ENCODE peak calls at places on chromosomes 16 and 17, in nine cellular contexts. F, O, A, T, X, S, C, I and G are unnamed samples.

GRCh38 chr16:82580293-82580900 is 46.4 kb upstream of the CDH13 start:
- DNase-seq in A (no peak), O (no peak), C (peak), I (no peak), F (peak), S (peak), X (no peak), T (no peak), G (no peak)

GRCh38 chr16:28504707-28505404 is 1.8 kb downstream of the IL27 start:
- DNase-seq in X (no peak), I (no peak), A (no peak), T (no peak), O (no peak), S (no peak), C (no peak), F (no peak), G (no peak)

GRCh38 chr16:57000271-57001025 is 11.1 kb downstream of the NLRC5 start:
- DNase-seq in C (peak), I (peak), A (no peak), T (no peak), S (no peak), O (peak), X (peak), F (no peak), G (no peak)

GRCh38 chr16:57167951-57168350 is 17.9 kb downstream of the PSME3IP1 start:
- DNase-seq in S (no peak), C (peak), I (peak), T (no peak), O (no peak), A (no peak), X (no peak), F (peak), G (no peak)

GRCh38 chr16:89324056-89325010 is 106.8 kb downstream of the ZNF778 start:
- DNase-seq in C (peak), X (no peak), S (no peak), I (peak), T (peak), F (no peak), A (no peak), O (no peak), G (no peak)

GRCh38 chr17:81057079-81057730 is 22.3 kb downstream of the BAIAP2 start:
- DNase-seq in X (no peak), A (no peak), F (peak), C (peak), O (no peak), T (peak), I (peak), S (no peak), G (no peak)

GRCh38 chr17:37327341-37328090 is 48.3 kb upstream of the C17orf78 start:
- DNase-seq in S (no peak), X (no peak), A (no peak), O (no peak), F (no peak), T (no peak), I (no peak), C (peak), G (no peak)

GRCh38 chr16:8996891-8997290 is 33.2 kb upstream of the USP7 start:
- DNase-seq in I (no peak), X (no peak), S (no peak), F (peak), A (no peak), C (peak), O (no peak), T (no peak), G (no peak)

GRCh38 chr17:47948706-47949196 is 7.4 kb downstream of the PNPO start:
- DNase-seq in T (peak), O (no peak), I (no peak), A (no peak), S (no peak), X (no peak), F (no peak), C (no peak), G (no peak)

GRCh38 chr17:17739388-17740066 is 58.3 kb downstream of the RAI1 start:
- DNase-seq in A (no peak), S (no peak), I (peak), O (no peak), C (peak), T (peak), F (peak), X (no peak), G (no peak)

GRCh38 chr16:10013364-10013763 is 168.9 kb downstream of the GRIN2A start:
- DNase-seq in X (no peak), A (no peak), I (no peak), S (no peak), C (no peak), F (no peak), T (no peak), O (no peak), G (no peak)

GRCh38 chr16:77558786-77559185 is 124.0 kb upstream of the ADAMTS18 start:
- DNase-seq in C (no peak), I (no peak), X (no peak), O (no peak), T (no peak), A (no peak), F (no peak), S (no peak), G (no peak)

GRCh38 chr16:68093816-68094613 is 8.8 kb downstream of the NFATC3 start:
- DNase-seq in X (no peak), O (no peak), I (no peak), A (no peak), F (no peak), S (no peak), C (peak), T (no peak), G (no peak)

GRCh38 chr17:83041305-83041704 is 38.1 kb upstream of the METRNL start:
- DNase-seq in T (no peak), O (no peak), A (no peak), S (no peak), C (no peak), I (no peak), X (no peak), F (peak), G (no peak)

GRCh38 chr16:56161658-56162057 is 29.6 kb upstream of the GNAO1 start:
- DNase-seq in A (no peak), T (no peak), I (no peak), O (no peak), S (no peak), X (no peak), F (no peak), C (no peak), G (no peak)

GRCh38 chr16:60991886-60992285 is 1044.4 kb downstream of the CDH8 start:
- DNase-seq in C (no peak), I (no peak), O (no peak), T (no peak), S (no peak), X (no peak), F (no peak), A (no peak), G (no peak)
- TF ChIP-seq CTCF in C (no peak), I (no peak), O (no peak), T (no peak), S (no peak), X (no peak), F (no peak), A (no peak), G (no peak)

GRCh38 chr17:66448008-66448644 is 145.7 kb downstream of the PRKCA start:
- DNase-seq in I (peak), S (no peak), T (no peak), A (no peak), X (no peak), O (no peak), F (no peak), C (no peak), G (no peak)

GRCh38 chr17:66450008-66450856 is 147.8 kb downstream of the PRKCA start:
- DNase-seq in T (no peak), X (no peak), A (no peak), C (no peak), O (no peak), F (no peak), I (peak), S (no peak), G (no peak)

GRCh38 chr17:66450857-66451158 is 148.4 kb downstream of the PRKCA start:
- DNase-seq in S (no peak), X (no peak), C (no peak), O (no peak), T (no peak), A (no peak), I (no peak), F (no peak), G (no peak)

GRCh38 chr17:66449418-66449977 is 147.1 kb downstream of the PRKCA start:
- DNase-seq in F (no peak), X (no peak), I (no peak), T (no peak), C (no peak), A (no peak), S (no peak), O (no peak), G (no peak)

GRCh38 chr17:66451188-66452149 is 149.1 kb downstream of the PRKCA start:
- DNase-seq in A (no peak), I (no peak), S (peak), T (no peak), C (no peak), O (no peak), F (peak), X (no peak), G (no peak)
- TF ChIP-seq CTCF in A (no peak), I (no peak), S (peak), T (no peak), C (peak), O (no peak), F (peak), X (no peak), G (peak)

GRCh38 chr16:70602831-70603230 is 43.5 kb upstream of the IL34 start:
- DNase-seq in X (no peak), A (no peak), I (no peak), S (no peak), T (no peak), F (no peak), O (peak), C (no peak), G (no peak)
- TF ChIP-seq CTCF in X (no peak), A (no peak), I (no peak), S (no peak), T (no peak), F (no peak), O (no peak), C (no peak), G (no peak)

GRCh38 chr17:50865060-50865867 is 890 bp downstream of the TOB1 start:
- DNase-seq in T (peak), S (peak), F (peak), O (peak), X (peak), A (no peak), C (peak), I (peak), G (peak)

GRCh38 chr17:50861822-50862528 is 4.2 kb downstream of the TOB1 start:
- DNase-seq in I (no peak), T (no peak), F (no peak), X (no peak), C (no peak), S (no peak), A (no peak), O (no peak), G (no peak)

GRCh38 chr17:50863931-50864330 is 2.2 kb downstream of the TOB1 start:
- DNase-seq in S (no peak), F (no peak), T (no peak), O (no peak), X (no peak), C (no peak), A (no peak), I (no peak), G (no peak)

GRCh38 chr17:50864747-50865059 is 1.5 kb downstream of the TOB1 start:
- DNase-seq in F (no peak), C (no peak), O (no peak), S (no peak), X (no peak), I (no peak), A (no peak), T (no peak), G (no peak)

DNA sequence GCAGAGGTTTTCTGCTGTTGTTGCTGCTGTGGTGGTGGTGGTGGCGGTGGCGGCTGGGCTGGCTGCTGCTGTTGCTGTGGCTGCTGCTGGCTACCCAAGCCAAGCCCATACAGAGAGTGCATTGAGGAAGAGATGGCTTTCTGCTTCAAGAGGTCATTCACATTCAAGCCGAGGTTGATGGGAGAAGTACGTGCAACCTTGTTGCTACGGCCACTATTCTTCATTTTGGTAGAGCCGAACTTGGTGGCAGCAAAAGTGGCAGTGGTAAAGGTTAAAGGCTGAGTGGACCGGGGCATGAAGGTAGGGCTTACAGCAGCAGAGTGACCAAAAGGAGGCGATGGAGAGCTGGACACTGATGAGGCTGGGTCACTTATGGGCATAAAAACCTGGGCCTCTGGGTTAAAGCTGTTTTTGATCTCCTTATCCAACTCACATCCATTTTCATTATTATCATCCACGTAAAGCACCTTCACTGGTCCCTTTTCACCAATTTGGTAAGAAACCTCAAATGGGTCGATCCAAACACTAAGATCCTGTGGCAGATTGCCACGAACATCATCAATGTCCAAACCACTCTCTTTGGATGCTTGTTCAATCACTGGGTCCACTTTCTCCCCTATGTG is 2.8 kb downstream of the TOB1 start:
- DNase-seq in A (no peak), T (peak), X (no peak), S (peak), F (peak), I (peak), C (peak), O (no peak), G (no peak)
- TF ChIP-seq CTCF in A (peak), T (peak), X (peak), S (peak), F (peak), I (peak), C (peak), O (peak), G (peak)

DNA sequence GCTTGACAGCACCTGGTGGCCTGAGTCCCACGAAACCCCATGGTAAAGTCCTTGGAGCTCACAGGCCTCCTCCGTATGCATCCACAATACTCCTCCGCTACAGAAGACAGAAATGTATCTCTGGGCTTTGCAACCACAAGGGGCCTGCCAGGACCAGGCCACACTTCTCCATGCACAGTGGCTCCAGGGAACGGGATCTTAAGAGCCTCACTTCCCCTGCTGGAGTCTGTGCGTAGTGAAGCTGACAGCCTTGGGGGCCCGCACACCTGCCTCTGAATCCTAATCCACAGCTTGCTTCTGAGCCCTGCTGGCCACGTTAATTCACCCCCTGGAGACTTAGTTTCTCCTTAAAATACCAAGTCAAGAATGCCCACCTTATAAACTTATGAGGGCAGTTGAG is 125.7 kb downstream of the COPRS start:
- DNase-seq in F (no peak), I (no peak), X (no peak), A (no peak), T (no peak), O (peak), S (no peak), C (no peak), G (no peak)
- TF ChIP-seq CTCF in F (no peak), I (no peak), X (no peak), A (no peak), T (no peak), O (no peak), S (no peak), C (no peak), G (no peak)

DNA sequence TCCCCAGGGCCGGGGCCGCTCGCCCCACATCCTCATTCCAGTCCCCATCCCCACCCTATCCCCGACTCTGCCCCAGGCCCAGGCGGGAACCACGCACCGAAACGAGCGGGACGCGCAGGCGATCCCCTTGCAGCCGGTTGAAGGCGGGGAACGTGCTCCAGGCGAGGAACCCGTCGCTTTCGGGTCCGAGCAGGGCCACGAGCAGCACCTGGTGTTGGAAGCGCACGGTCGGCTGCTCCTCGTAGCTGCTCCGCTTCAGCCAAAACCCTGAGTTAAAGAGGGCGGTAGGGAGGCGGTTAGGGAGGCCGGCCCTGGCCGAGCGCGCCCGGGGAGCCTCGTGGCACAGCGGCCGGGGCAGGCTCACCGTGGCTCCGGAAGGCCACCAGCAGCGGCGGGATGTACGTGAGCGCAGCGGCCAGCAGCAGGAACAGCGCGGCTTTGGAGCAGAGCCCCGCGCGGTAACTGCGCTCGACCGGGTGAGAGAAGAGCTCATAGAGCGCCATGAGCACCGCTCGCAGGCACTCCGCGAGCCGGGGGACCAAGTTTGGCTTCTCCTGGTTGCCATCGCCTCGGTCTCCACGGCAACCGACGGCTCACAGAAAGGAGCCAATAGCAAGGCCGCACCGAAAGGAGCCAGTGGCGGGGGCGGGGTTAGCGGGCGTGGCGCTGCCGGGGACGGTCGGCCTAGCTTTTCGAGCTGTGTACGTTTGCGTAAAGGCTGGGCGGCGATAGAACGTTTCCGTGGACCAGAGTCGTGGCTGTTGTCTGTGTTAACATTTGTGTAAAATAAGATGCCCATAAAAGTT is at the start of gene TMEM231:
- DNase-seq in C (peak), I (peak), O (peak), A (peak), S (peak), T (peak), F (peak), X (peak), G (peak)
- TF ChIP-seq CTCF in C (no peak), I (no peak), O (no peak), A (no peak), S (no peak), T (no peak), F (peak), X (no peak), G (peak)

DNA sequence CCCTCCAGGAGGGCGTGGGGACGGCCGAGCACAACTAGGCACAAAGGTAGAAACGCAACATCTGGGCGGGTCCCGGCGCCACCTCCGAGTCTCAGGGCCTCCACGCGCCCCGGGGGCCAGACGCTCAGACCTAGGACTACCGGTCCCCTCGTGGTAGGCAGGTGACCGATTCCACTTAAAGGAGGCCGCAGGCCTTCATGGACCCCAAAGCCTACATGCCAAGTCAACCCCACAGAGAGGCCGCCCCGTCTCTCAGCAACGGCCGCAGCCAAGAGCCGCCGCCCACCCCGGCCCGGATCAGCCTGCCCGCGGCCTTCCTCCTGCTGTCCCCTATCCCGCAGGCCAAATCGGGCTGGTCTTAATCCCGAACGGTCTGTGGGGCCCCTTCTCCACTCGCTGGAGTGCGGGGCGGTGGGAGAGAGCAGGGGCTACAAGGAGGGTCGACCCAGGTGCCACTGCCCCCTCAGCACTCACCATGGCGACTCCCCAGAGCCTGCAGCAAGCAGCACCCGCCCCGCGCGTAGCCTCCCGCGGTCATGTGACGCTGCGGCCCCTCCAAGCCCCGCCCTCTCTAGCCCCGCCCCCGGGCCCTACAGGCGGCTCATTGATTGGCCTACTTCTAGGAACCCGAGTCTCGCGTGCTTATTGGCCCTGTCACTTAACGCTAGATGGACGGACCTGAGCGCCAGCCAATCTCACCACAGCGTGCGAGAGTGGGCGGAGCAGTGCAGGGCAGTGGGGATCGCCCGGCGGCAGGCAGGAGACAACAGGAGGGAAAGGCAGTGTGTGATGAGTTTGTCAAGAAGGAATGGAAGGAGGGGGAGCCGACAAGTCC is at the start of gene VPS35:
- DNase-seq in A (peak), I (peak), O (peak), F (peak), C (peak), X (peak), T (peak), S (peak), G (peak)
- TF ChIP-seq CTCF in A (no peak), I (no peak), O (no peak), F (peak), C (peak), X (peak), T (no peak), S (peak), G (no peak)

GRCh38 chr17:32875230-32875903 is 1.6 kb downstream of the MYO1D start:
- DNase-seq in O (no peak), F (no peak), X (no peak), C (no peak), I (no peak), S (no peak), T (no peak), A (no peak), G (no peak)

GRCh38 chr17:32878211-32878610 is 1.3 kb upstream of the MYO1D start:
- DNase-seq in T (peak), A (no peak), F (no peak), X (peak), I (peak), O (peak), C (peak), S (no peak), G (no peak)

GRCh38 chr17:32877164-32877764 is 340 bp upstream of the MYO1D start:
- DNase-seq in F (peak), S (peak), A (peak), T (peak), I (peak), C (peak), X (peak), O (peak), G (peak)

GRCh38 chr17:32875904-32876413 is 965 bp downstream of the MYO1D start:
- DNase-seq in S (no peak), O (no peak), F (no peak), A (no peak), C (peak), X (no peak), T (no peak), I (no peak), G (no peak)

DNA sequence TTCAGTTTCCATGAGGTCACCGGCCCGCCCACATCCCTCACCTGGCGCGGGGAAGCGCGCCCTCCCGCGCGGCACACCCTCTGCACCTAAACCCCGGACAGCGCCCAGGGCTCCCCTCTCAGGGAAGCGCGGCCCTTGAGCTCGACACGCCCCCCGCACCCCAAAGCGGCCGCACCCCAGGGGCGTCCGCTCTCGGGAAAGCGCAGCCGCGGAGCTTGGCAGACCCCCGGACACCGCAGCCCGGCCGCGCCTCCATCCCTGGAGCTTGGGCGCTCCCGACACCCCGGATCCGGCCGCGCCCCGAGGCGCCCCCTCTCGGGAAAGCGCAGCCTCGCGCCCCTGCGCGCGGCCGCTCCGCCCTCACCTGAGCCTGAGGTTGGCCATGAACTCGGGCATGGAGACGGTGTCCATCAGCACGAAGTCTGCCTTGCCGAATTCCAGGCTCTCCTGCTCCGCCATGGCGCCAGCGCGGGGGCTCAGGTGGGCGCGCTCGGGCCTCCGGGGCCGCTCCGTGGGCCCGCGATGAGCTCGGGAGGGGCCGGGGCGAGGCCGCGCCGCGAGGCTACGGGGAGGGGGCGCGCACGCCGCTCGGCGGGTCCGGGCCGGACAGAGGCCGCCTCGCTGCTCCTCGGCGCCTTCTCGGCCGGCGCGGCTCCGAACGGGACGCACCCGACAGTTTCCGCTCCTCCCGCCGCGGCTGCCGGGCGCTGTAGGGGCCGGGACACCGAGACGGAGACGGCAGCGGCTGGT is at the start of gene MYO1D:
- DNase-seq in F (peak), C (no peak), I (peak), O (peak), X (peak), T (peak), S (no peak), A (no peak), G (peak)
- TF ChIP-seq CTCF in F (peak), C (no peak), I (peak), O (peak), X (no peak), T (peak), S (peak), A (peak), G (peak)